ENCODE peak calls at places on chromosome X, in eight cellular contexts. H is nucleus accumbens; Y is body of pancreas; R is activated naive CD8-positive, alpha-beta T cell treated with anti-CD3 and anti-CD28 coated beads, Interleukin-2, amount 50 U/mL, for 24 hours; U is endodermal cell; T is AML-193; I is NCI-H187 treated with DMSO at 0.1 percent for 48 hours; C is MCF 10A. G is an unnamed sample.

GRCh38 chrX:39957816-39958561 is 139.8 kb downstream of the BCOR start:
- DNase-seq in H (no peak), Y (no peak), R (no peak), U (no peak), T (no peak), I (no peak), C (no peak), G (no peak)

GRCh38 chrX:153848325-153848724 is 18.0 kb upstream of the PDZD4 start:
- DNase-seq in H (no peak), Y (no peak), R (no peak), U (peak; percentile 70), T (no peak), I (no peak), C (no peak), G (no peak)

GRCh38 chrX:40755291-40756249 is 20.2 kb upstream of the MED14 start:
- DNase-seq in H (no peak), Y (peak; percentile 6), R (no peak), U (peak; percentile 63), T (no peak), I (no peak), C (no peak), G (no peak)

GRCh38 chrX:11319689-11320302 is 26.6 kb downstream of the AMELX start:
- DNase-seq in H (no peak), Y (no peak), R (no peak), U (no peak), T (no peak), I (no peak), C (no peak), G (no peak)

GRCh38 chrX:74349387-74349786 is 45.4 kb downstream of the ZCCHC13 start:
- DNase-seq in H (no peak), Y (no peak), R (no peak), U (no peak), T (no peak), I (no peak), C (peak; percentile 41), G (no peak)

GRCh38 chrX:153460826-153461225 is 9.6 kb downstream of the HAUS7 start:
- DNase-seq in H (no peak), Y (peak; percentile 29), R (peak; percentile 44), U (peak; percentile 88), T (peak; percentile 19), I (no peak), C (peak; percentile 38), G (peak; percentile 62)

GRCh38 chrX:13345037-13345436 is 25.2 kb upstream of the ATXN3L start:
- DNase-seq in H (no peak), Y (no peak), R (no peak), U (no peak), T (no peak), I (no peak), C (no peak), G (no peak)

GRCh38 chrX:3743821-3744439 is 30.5 kb upstream of the PRKX start:
- DNase-seq in H (no peak), Y (peak; percentile 1), R (peak; percentile 12), U (no peak), T (no peak), I (no peak), C (no peak), G (no peak)

GRCh38 chrX:23061116-23061515 is 61.4 kb downstream of the DDX53 start:
- DNase-seq in H (no peak), Y (no peak), R (no peak), U (no peak), T (no peak), I (no peak), C (no peak), G (no peak)

GRCh38 chrX:34350552-34350951 is 218.4 kb upstream of the FAM47A start:
- DNase-seq in H (no peak), Y (no peak), R (no peak), U (no peak), T (no peak), I (no peak), C (peak; percentile 13), G (no peak)

GRCh38 chrX:39910651-39911050 is 187.1 kb downstream of the BCOR start:
- DNase-seq in H (peak; percentile 11), Y (no peak), R (no peak), U (no peak), T (no peak), I (no peak), C (no peak), G (no peak)

GRCh38 chrX:42119076-42119475 is 195.7 kb upstream of the CASK start:
- DNase-seq in H (no peak), Y (no peak), R (no peak), U (no peak), T (no peak), I (no peak), C (peak; percentile 94), G (peak; percentile 86)

GRCh38 chrX:11375614-11376119 is 82.5 kb downstream of the AMELX start:
- DNase-seq in H (no peak), Y (no peak), R (no peak), U (no peak), T (no peak), I (no peak), C (no peak), G (no peak)

GRCh38 chrX:10011261-10011931 is 44.2 kb downstream of the CLDN34 start:
- DNase-seq in H (no peak), Y (no peak), R (no peak), U (peak; percentile 59), T (no peak), I (no peak), C (no peak), G (no peak)

GRCh38 chrX:25015486-25016360 is at the start of gene ARX:
- DNase-seq in H (no peak), Y (peak; percentile 52), R (peak; percentile 30), U (peak; percentile 96), T (no peak), I (no peak), C (no peak), G (peak; percentile 57)

GRCh38 chrX:17596546-17597205 is 140.6 kb upstream of the SCML1 start:
- DNase-seq in H (no peak), Y (no peak), R (no peak), U (no peak), T (no peak), I (no peak), C (no peak), G (no peak)

GRCh38 chrX:9656277-9656676 is 109.4 kb downstream of the GPR143 start:
- DNase-seq in H (no peak), Y (peak; percentile 35), R (no peak), U (no peak), T (no peak), I (no peak), C (no peak), G (no peak)

GRCh38 chrX:20144491-20144890 is 2.9 kb upstream of the EIF1AX start:
- DNase-seq in H (no peak), Y (no peak), R (no peak), U (no peak), T (no peak), I (no peak), C (peak; percentile 38), G (no peak)

GRCh38 chrX:121365572-121366161 is 318.3 kb downstream of the GLUD2 start:
- DNase-seq in H (no peak), Y (no peak), R (no peak), U (peak; percentile 55), T (no peak), I (no peak), C (no peak), G (no peak)

GRCh38 chrX:121336831-121337421 is 289.5 kb downstream of the GLUD2 start:
- DNase-seq in H (no peak), Y (no peak), R (no peak), U (no peak), T (no peak), I (no peak), C (no peak), G (no peak)

GRCh38 chrX:111519215-111519614 is 7.8 kb downstream of the SERTM2 start:
- DNase-seq in H (no peak), Y (no peak), R (no peak), U (no peak), T (no peak), I (peak; percentile 1), C (no peak), G (no peak)

GRCh38 chrX:139058831-139059495 is 347.4 kb upstream of the FGF13 start:
- DNase-seq in H (no peak), Y (no peak), R (no peak), U (no peak), T (no peak), I (no peak), C (peak; percentile 73), G (no peak)